ENCODE peak calls at places on chromosome 17, in four cellular contexts. S is K562, F is GM12878, U is HepG2. C is an unnamed sample.

GRCh38 chr17:38578229-38578628 is 27.5 kb downstream of the SRCIN1 start:
- DNase-seq in U (no peak), F (no peak), S (no peak), C (no peak)

GRCh38 chr17:78272181-78272913 is 40.9 kb downstream of the TMEM235 start:
- DNase-seq in S (peak), F (no peak), U (no peak), C (no peak)

GRCh38 chr17:57084361-57084801 is 665 bp upstream of the AKAP1 start:
- DNase-seq in U (no peak), S (no peak), F (no peak), C (no peak)

GRCh38 chr17:59149841-59150511 is 5.0 kb downstream of the SKA2 start:
- DNase-seq in F (no peak), U (no peak), S (no peak), C (no peak)

GRCh38 chr17:33667671-33668070 is 374.6 kb upstream of the ASIC2 start:
- DNase-seq in F (no peak), S (no peak), U (no peak), C (no peak)

GRCh38 chr17:38421224-38421841 is 6.9 kb upstream of the ARHGAP23 start:
- DNase-seq in F (no peak), S (no peak), U (no peak), C (no peak)

GRCh38 chr17:32341141-32341856 is 674 bp downstream of the C17orf75 start:
- DNase-seq in U (peak), F (no peak), S (peak), C (no peak)

GRCh38 chr17:41824086-41824485 is 11.3 kb downstream of the FKBP10 start:
- DNase-seq in F (no peak), S (no peak), U (no peak), C (no peak)

GRCh38 chr17:4900231-4901107 is 1.1 kb downstream of the C17orf107 start:
- DNase-seq in U (no peak), S (no peak), F (no peak), C (no peak)

GRCh38 chr17:3965123-3965800 is 1.0 kb upstream of the ATP2A3 start:
- DNase-seq in U (no peak), F (peak), S (peak), C (peak)

GRCh38 chr17:37446027-37446426 is 39.3 kb downstream of the TADA2A start:
- DNase-seq in S (no peak), U (no peak), F (peak), C (no peak)

GRCh38 chr17:60386475-60387058 is 5.4 kb downstream of the USP32 start:
- DNase-seq in S (no peak), F (no peak), U (no peak), C (no peak)

DNA sequence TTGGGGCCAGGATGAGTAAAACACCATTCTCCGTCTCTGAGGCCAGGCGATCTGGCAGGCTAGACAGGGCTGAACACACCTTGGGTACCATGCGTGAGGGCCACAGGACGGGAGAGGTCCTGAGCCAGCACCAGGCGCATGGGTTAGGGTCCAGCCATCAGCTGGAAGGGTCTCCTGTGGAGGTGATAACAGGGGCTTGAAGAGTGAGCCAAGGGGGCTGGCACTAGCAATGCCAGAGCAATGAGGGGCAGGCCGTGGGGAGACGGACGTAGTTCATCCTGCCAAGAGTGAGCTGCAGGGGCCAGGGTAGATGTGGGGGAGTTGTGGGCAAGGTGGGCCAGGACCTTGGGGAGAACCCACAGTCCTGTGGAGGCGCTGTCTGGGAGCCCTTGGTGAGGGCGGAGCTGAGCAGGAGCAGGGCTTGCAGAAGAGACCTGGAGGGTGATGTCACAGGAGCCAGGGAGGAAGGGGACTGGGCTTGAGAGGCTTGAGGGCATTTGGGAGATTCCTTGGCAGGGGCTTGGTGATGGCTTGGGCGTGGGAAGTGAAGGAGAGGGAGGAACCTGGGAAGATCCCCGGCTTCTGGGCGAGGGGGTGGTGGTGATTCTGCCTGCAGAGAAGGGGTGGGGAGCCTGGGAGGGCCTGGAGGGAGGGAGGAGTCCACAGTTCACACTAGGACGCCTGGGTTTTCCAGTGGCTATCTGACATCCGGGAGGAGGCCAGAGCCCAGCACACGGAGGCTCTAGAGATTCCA is 6.3 kb upstream of the NPTX1 start:
- DNase-seq in F (no peak), U (no peak), S (peak), C (no peak)
- TF ChIP-seq TARDBP in F (no peak), U (no peak), S (no peak), C (no peak)

DNA sequence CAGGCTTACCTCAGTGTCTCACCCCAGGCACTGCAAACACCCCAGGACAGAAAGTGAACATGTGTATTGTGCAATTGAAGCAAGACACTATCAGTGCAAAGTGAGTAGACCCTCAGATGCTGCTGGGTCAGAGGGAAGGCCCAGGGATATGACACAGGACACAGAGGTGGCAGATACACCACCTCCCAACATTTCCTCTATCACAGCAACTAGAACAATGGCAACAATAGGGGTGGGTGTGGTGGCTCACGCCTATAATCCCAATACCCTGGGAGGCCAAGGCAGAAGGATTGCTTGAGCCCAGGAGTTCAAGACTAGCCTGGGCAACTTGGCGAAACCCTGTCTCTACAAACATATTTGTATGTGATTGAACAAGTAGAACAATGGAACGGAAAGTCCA is 22.5 kb downstream of the MILR1 start:
- DNase-seq in F (no peak), U (no peak), S (no peak), C (no peak)
- TF ChIP-seq FOXM1 in F (no peak), U (no peak), S (no peak), C (no peak)

GRCh38 chr17:45371414-45372324 is 54.8 kb upstream of the MAP3K14 start:
- DNase-seq in U (peak), S (no peak), F (no peak), C (peak)
- TF ChIP-seq TARDBP in U (peak), S (no peak), F (no peak), C (no peak)

DNA sequence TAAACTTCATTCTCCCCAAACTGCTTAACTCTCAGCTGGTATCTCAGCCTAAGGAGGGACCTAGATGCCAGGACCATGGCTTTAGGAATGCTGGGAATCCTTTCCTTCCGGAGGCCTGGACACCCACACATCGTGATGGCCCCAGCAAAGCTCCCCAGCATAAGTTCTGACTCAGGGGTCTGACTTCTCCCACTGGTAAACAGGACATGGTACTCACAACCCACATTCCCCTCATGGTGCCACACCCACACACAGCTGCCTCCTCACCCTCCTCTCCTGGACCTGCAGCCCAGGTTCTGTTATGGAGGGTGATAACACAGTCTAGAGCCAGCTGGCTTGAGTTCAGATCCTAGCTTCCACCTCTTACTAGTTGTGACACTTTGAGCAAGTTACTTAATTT is 710 bp upstream of the RNF227 start:
- DNase-seq in S (no peak), U (peak), F (no peak), C (no peak)
- TF ChIP-seq FOXM1 in S (no peak), U (no peak), F (no peak), C (no peak)

GRCh38 chr17:10737168-10737622 is 7.4 kb upstream of the TMEM220 start:
- DNase-seq in F (no peak), S (peak), U (peak), C (peak)
- TF ChIP-seq TARDBP in F (no peak), S (no peak), U (peak), C (no peak)

GRCh38 chr17:45149669-45150603 is 1.7 kb downstream of the HEXIM1 start:
- DNase-seq in U (no peak), F (no peak), S (peak), C (no peak)
- TF ChIP-seq FOXM1 in U (no peak), F (no peak), S (no peak), C (no peak)

GRCh38 chr17:30211371-30211770 is 24.1 kb downstream of the SLC6A4 start:
- DNase-seq in U (no peak), S (no peak), F (no peak), C (no peak)

GRCh38 chr17:30212750-30213149 is 22.7 kb downstream of the SLC6A4 start:
- DNase-seq in F (peak), S (no peak), U (no peak), C (no peak)

GRCh38 chr17:30210901-30211300 is 24.6 kb downstream of the SLC6A4 start:
- DNase-seq in F (no peak), S (no peak), U (no peak), C (no peak)

GRCh38 chr17:30208214-30208613 is 27.3 kb downstream of the SLC6A4 start:
- DNase-seq in U (no peak), F (peak), S (no peak), C (no peak)

GRCh38 chr17:30210366-30210765 is 25.1 kb downstream of the SLC6A4 start:
- DNase-seq in F (no peak), S (no peak), U (no peak), C (no peak)
- TF ChIP-seq TARDBP in F (no peak), S (no peak), U (no peak), C (no peak)

GRCh38 chr17:46875849-46876352 is 24.5 kb downstream of the WNT9B start:
- DNase-seq in F (no peak), U (no peak), S (no peak), C (no peak)
- TF ChIP-seq FOXM1 in F (no peak), U (no peak), S (no peak), C (no peak)

GRCh38 chr17:48486557-48486956 is 44.3 kb downstream of the HOXB1 start:
- DNase-seq in S (peak), F (no peak), U (no peak), C (no peak)
- TF ChIP-seq TARDBP in S (no peak), F (no peak), U (no peak), C (no peak)